ENCODE peak calls at places on chromosomes 6 and 20, in four cellular contexts. T is GM12878, J is K562, G is H1. Q is an unnamed sample.

GRCh38 chr20:2693286-2693995 is 861 bp downstream of the EBF4 start:
- DNase-seq in T (no peak), J (peak), G (peak), Q (no peak)

GRCh38 chr6:116450185-116450710 is 10.9 kb upstream of the CALHM6 start:
- DNase-seq in T (no peak), J (no peak), G (no peak), Q (no peak)

GRCh38 chr6:132487762-132488161 is 25.2 kb downstream of the STX7 start:
- DNase-seq in T (no peak), J (no peak), G (no peak), Q (no peak)

GRCh38 chr20:57594092-57594911 is 25.9 kb downstream of the ZBP1 start:
- DNase-seq in T (no peak), J (peak), G (peak), Q (peak)

GRCh38 chr20:51541189-51542032 is 1.1 kb downstream of the NFATC2 start:
- DNase-seq in T (no peak), J (peak), G (no peak), Q (peak)

GRCh38 chr6:143478479-143479062 is 28.0 kb downstream of the PEX3 start:
- DNase-seq in T (no peak), J (no peak), G (no peak), Q (no peak)

GRCh38 chr6:142385352-142385751 is 83.5 kb downstream of the ADGRG6 start:
- DNase-seq in T (no peak), J (no peak), G (no peak), Q (no peak)

GRCh38 chr6:35359744-35360348 is 17.5 kb downstream of the PPARD start:
- DNase-seq in T (no peak), J (no peak), G (no peak), Q (no peak)

GRCh38 chr6:113672691-113673149 is 184.4 kb upstream of the MARCKS start:
- DNase-seq in T (no peak), J (no peak), G (no peak), Q (peak)

GRCh38 chr20:49507741-49508434 is 25.4 kb upstream of the KCNB1 start:
- DNase-seq in T (no peak), J (no peak), G (no peak), Q (no peak)

GRCh38 chr6:118968416-118968815 is 33.5 kb upstream of the MCM9 start:
- DNase-seq in T (no peak), J (peak), G (no peak), Q (peak)

GRCh38 chr6:146917979-146918378 is 286.2 kb upstream of the STXBP5 start:
- DNase-seq in T (no peak), J (no peak), G (no peak), Q (no peak)

GRCh38 chr6:165929607-165930006 is 238.0 kb downstream of the TBXT start:
- DNase-seq in T (no peak), J (no peak), G (no peak), Q (no peak)

GRCh38 chr6:12241493-12242214 is 48.5 kb upstream of the EDN1 start:
- DNase-seq in T (no peak), J (no peak), G (no peak), Q (no peak)

GRCh38 chr6:35718911-35719381 is 17.9 kb upstream of the ARMC12 start:
- DNase-seq in T (no peak), J (no peak), G (no peak), Q (no peak)

GRCh38 chr20:57939499-57939898 is 229.7 kb upstream of the PMEPA1 start:
- DNase-seq in T (no peak), J (no peak), G (no peak), Q (no peak)

GRCh38 chr6:25476126-25476525 is 175.9 kb upstream of the SCGN start:
- DNase-seq in T (no peak), J (no peak), G (no peak), Q (no peak)

GRCh38 chr6:127462391-127462790 is 3.2 kb upstream of the KIAA0408 start:
- DNase-seq in T (no peak), J (no peak), G (no peak), Q (no peak)

GRCh38 chr20:48808382-48809034 is 19.3 kb downstream of the PREX1 start:
- DNase-seq in T (no peak), J (no peak), G (no peak), Q (no peak)

GRCh38 chr20:20782221-20782620 is 69.8 kb upstream of the RALGAPA2 start:
- DNase-seq in T (no peak), J (no peak), G (no peak), Q (no peak)

GRCh38 chr20:2695206-2695983 is 2.8 kb downstream of the EBF4 start:
- DNase-seq in T (no peak), J (no peak), G (peak), Q (no peak)

GRCh38 chr20:32333181-32333987 is 24.7 kb upstream of the ASXL1 start:
- DNase-seq in T (peak), J (peak), G (no peak), Q (no peak)

GRCh38 chr6:84687487-84687886 is 76.9 kb downstream of the TBX18 start:
- DNase-seq in T (no peak), J (no peak), G (no peak), Q (no peak)

GRCh38 chr6:139763468-139764214 is 389.2 kb upstream of the CITED2 start:
- DNase-seq in T (no peak), J (no peak), G (no peak), Q (no peak)

GRCh38 chr6:18262812-18263560 is 1.3 kb downstream of the DEK start:
- DNase-seq in T (peak), J (peak), G (no peak), Q (peak)

GRCh38 chr6:157075549-157076426 is 247.5 kb downstream of the TMEM242 start:
- DNase-seq in T (peak), J (peak), G (no peak), Q (no peak)

GRCh38 chr6:159655409-159655988 is 37.5 kb downstream of the SOD2 start:
- DNase-seq in T (no peak), J (no peak), G (no peak), Q (no peak)

GRCh38 chr20:56778765-56779195 is 149.7 kb downstream of the TFAP2C start:
- DNase-seq in T (no peak), J (no peak), G (peak), Q (no peak)

GRCh38 chr20:50496773-50497375 is 13.3 kb upstream of the PTPN1 start:
- DNase-seq in T (no peak), J (no peak), G (no peak), Q (no peak)

GRCh38 chr20:53824779-53825178 is 231.1 kb upstream of the ZNF217 start:
- DNase-seq in T (no peak), J (no peak), G (no peak), Q (no peak)

GRCh38 chr6:142842423-142843261 is 102.3 kb downstream of the HIVEP2 start:
- DNase-seq in T (peak), J (no peak), G (no peak), Q (peak)

GRCh38 chr6:157424491-157425020 is 43.6 kb downstream of the ZDHHC14 start:
- DNase-seq in T (no peak), J (no peak), G (no peak), Q (peak)

GRCh38 chr20:4280731-4281130 is 265.4 kb upstream of the RNF24 start:
- DNase-seq in T (no peak), J (no peak), G (no peak), Q (no peak)

GRCh38 chr6:116475151-116475550 is 14.0 kb downstream of the CALHM6 start:
- DNase-seq in T (no peak), J (no peak), G (no peak), Q (no peak)

GRCh38 chr6:33616913-33617312 is 4.2 kb upstream of the ITPR3 start:
- DNase-seq in T (no peak), J (no peak), G (no peak), Q (no peak)

DNA sequence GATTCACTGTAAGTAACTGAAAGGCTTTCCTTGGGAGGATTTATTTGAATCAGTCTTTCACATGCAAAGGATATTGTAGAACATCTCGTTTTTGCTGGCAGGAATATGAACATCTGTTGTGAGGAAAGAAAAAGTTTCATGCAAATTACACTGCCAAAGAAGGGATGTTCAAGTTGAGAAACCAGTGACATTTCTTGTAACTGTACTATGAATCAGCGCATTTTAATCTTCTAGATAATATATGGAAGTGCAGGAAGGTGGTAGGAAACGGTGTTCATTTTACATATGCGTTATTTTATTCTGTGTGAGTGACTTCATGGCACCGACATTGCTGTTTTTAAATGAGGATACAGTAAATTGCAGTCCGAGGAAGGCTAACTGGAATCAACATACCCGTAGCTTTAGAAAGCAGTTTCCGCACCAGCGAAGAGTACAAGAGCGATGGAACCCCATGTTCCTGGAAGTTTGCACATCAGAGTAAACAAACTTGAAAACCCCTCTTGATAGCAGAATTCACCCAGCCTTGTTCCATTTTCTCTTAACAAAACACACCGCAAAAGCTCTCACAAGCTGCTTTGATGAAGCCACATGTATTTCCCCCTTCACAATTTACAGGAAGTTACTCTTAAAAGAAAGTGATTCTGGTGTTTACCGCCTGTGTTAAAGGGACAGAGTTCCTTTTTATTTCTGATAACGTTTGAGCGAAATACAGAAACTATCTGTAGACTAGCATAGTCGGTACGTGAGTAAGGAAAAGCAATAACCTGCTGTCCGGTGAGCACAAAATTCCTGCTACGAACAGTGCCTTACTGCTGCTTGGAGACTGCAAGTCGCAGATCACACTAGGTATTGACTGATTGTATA is 11.5 kb downstream of the PRDM1 start:
- DNase-seq in T (peak), J (peak), G (no peak), Q (no peak)
- TF ChIP-seq HDAC6 in T (no peak), J (no peak), G (no peak), Q (no peak)

DNA sequence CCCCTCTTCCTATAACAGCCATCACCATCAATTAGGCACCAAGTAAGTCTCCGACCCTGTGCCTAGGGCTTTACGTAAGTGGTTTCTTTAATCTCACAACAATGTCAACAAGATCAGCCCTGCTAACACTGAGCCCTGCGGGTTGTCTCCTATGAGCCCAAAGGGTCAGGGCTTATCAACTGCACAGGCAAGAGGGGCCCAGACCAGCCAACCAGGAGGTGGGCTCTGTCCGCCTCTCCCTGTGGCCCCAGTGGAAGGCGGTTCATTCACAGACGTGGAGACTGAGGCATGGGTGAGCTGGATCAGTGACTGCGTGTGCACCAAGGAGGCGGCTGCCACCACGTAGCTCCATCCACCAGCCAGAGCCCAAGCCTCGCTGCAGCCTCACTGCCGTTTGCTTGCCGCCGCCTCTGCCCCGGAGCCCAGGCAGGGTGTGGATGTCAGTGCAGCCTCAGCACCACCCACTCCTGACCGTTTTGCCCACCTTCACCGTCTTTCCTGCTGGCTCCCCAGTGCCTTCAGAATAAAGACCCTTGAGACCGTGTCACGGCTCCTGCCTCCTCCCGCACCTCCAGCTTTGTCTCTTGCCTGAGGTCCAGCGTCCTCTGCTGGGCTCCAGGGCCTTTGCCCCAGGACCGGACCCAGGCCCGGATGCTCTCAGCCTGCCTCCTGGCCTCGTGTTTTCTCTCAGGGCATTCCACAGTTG is 78.7 kb downstream of the DLL1 start:
- DNase-seq in T (no peak), J (no peak), G (no peak), Q (no peak)
- TF ChIP-seq HDAC6 in T (no peak), J (no peak), G (no peak), Q (no peak)

GRCh38 chr6:8939615-8940014 is 504.3 kb upstream of the SLC35B3 start:
- DNase-seq in T (no peak), J (no peak), G (no peak), Q (peak)
- TF ChIP-seq HDAC6 in T (no peak), J (no peak), G (no peak), Q (no peak)

DNA sequence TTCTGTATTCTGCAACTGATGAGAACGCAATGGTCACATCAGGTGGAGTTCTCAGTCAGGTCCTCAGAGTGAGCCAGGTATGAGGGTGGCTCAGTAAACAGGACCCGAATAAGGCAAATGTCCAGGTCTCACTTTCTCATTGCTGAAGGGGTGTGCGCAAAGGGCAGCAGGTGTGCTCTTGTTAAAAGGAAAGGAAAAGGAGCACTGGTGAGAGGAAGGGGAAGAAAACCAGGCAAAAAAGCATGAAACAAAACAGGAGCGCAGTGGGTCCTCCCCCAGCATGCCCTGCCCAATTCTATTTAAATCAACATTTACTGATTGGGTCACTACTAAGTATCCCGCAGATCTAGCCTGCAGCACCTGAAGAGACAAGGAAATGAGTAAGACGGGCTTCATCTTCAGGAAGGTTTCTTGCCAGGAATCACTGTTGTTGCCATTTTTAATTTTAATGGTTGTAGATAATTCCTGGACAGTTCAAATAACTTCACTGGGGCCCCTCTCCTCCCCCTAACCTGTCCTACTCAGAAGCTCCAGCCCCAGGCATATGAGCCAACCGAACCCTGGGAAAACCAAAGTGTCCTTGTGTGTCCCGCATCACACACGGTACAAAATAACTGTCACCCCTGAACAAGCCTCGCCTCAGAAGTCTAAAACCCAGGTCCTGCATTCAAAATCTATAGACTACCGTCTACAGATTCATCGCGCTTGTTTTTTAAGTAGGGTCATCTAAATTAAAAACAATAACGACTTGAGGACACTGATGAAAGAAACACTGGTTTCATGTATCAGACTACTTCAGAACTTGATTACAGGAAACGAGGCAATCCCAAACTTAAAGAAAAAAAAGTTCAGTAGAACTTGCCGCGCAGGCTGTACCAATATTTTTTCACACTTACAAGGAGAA is 980 bp downstream of the MBOAT1 start:
- DNase-seq in T (no peak), J (peak), G (no peak), Q (no peak)
- TF ChIP-seq HDAC6 in T (no peak), J (no peak), G (no peak), Q (no peak)

GRCh38 chr20:11502668-11503067 is 415.0 kb upstream of the BTBD3 start:
- DNase-seq in T (no peak), J (no peak), G (no peak), Q (no peak)
- TF ChIP-seq HDAC6 in T (no peak), J (no peak), G (no peak), Q (no peak)

DNA sequence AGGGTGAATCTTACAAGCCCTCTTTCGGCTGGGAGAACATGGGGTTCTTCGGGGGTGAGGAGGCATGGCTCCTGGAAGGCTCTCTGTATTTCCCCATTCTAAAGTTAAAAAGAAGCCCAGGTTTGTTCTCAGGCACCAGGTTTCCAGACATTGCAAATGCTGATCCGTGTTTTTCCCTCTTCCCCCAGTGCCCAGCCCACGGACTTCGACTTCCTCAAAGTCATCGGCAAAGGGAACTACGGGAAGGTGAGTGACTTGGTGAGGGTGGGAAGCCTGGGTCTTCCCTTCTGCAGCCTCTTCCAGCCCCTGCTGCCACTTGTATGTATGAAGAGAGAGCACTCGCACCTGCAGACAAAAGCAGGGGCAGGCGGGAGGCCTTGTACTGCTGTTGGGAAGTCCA is 8.7 kb downstream of the SGK2 start:
- DNase-seq in T (no peak), J (no peak), G (no peak), Q (no peak)
- TF ChIP-seq HDAC6 in T (no peak), J (no peak), G (no peak), Q (no peak)

GRCh38 chr6:154071711-154072110 is 32.7 kb downstream of the OPRM1 start:
- DNase-seq in T (no peak), J (no peak), G (no peak), Q (no peak)

GRCh38 chr6:154070657-154071056 is 31.6 kb downstream of the OPRM1 start:
- DNase-seq in T (no peak), J (no peak), G (no peak), Q (no peak)

GRCh38 chr6:154071236-154071635 is 32.2 kb downstream of the OPRM1 start:
- DNase-seq in T (no peak), J (no peak), G (no peak), Q (no peak)

DNA sequence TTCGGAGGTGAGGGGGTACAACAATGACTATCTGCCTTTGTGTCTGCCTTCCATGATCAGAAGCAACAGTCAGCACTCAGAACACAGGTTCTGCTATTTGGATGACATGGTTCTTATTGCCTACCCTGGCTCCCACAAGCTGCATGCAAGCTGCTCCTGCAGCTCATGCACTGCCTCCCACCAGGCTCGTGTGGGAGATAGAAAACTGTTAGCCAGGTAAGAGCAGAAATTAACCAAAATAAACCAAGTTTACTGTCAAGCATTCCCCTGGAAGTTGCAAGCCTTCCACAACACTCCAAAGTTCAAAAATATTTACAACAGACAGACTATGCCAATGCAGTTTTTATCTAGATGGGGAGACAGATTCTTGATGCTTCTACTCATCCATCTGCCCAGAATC is 31.0 kb downstream of the OPRM1 start:
- DNase-seq in T (no peak), J (no peak), G (no peak), Q (no peak)
- TF ChIP-seq HDAC6 in T (no peak), J (no peak), G (no peak), Q (no peak)

Q was measured in HepG2.